ENCODE peak calls at places on chromosomes 16 and 17, in five cellular contexts. E is AG10803, Z is AG04449, W is AG04450, Y is fibroblast of lung. Q is an unnamed sample.

GRCh38 chr17:31579265-31579664 is 187.8 kb downstream of the RAB11FIP4 start:
- DNase-seq in E (no peak), Z (no peak), W (no peak), Y (peak; percentile 49), Q (peak; percentile 67)

GRCh38 chr16:68319185-68319908 is 8.5 kb downstream of the PRMT7 start:
- DNase-seq in E (no peak), Z (no peak), W (no peak), Y (no peak), Q (no peak)

GRCh38 chr17:64296246-64296645 is 33.2 kb upstream of the TEX2 start:
- DNase-seq in E (no peak), Z (no peak), W (no peak), Y (no peak), Q (no peak)

GRCh38 chr17:60601443-60602384 is 1.7 kb downstream of the PPM1D start:
- DNase-seq in E (peak; percentile 70), Z (no peak), W (peak; percentile 56), Y (peak; percentile 91), Q (peak; percentile 80)

GRCh38 chr16:11233727-11234376 is 22.2 kb downstream of the SOCS1 start:
- DNase-seq in E (no peak), Z (no peak), W (no peak), Y (no peak), Q (no peak)

GRCh38 chr17:82592289-82592683 is 56.0 kb downstream of the WDR45B start:
- DNase-seq in E (peak; percentile 9), Z (no peak), W (no peak), Y (peak; percentile 6), Q (no peak)

GRCh38 chr17:55265434-55266021 is 768 bp downstream of the HLF start:
- DNase-seq in E (no peak), Z (no peak), W (no peak), Y (no peak), Q (no peak)

GRCh38 chr16:20409398-20410152 is at the start of gene ACSM5:
- DNase-seq in E (no peak), Z (no peak), W (no peak), Y (no peak), Q (no peak)

GRCh38 chr16:85229869-85230416 is 117.7 kb upstream of the CIBAR2 start:
- DNase-seq in E (no peak), Z (no peak), W (no peak), Y (peak; percentile 34), Q (no peak)

GRCh38 chr16:89122322-89122831 is 28.7 kb downstream of the ACSF3 start:
- DNase-seq in E (no peak), Z (no peak), W (no peak), Y (no peak), Q (no peak)

GRCh38 chr17:28527859-28528258 is 21.7 kb downstream of the FOXN1 start:
- DNase-seq in E (no peak), Z (no peak), W (no peak), Y (no peak), Q (no peak)

GRCh38 chr16:48317614-48318013 is 67.6 kb downstream of the SIAH1 start:
- DNase-seq in E (peak; percentile 74), Z (peak; percentile 24), W (no peak), Y (peak; percentile 52), Q (peak; percentile 71)

GRCh38 chr16:5056347-5056746 is 9.4 kb downstream of the C16orf89 start:
- DNase-seq in E (no peak), Z (no peak), W (no peak), Y (no peak), Q (no peak)

GRCh38 chr17:49229076-49229804 is 1.3 kb downstream of the PHOSPHO1 start:
- DNase-seq in E (no peak), Z (no peak), W (no peak), Y (no peak), Q (no peak)
- H3K4me3 ChIP-seq in E (no peak overlapping the region), Z (no peak overlapping the region), W (no peak overlapping the region), Y (no peak overlapping the region), Q (no peak overlapping the region)

GRCh38 chr17:40329981-40330794 is 21.2 kb downstream of the RARA start:
- DNase-seq in E (no peak), Z (no peak), W (no peak), Y (no peak), Q (no peak)
- H3K4me3 ChIP-seq in E (no peak overlapping the region), Z (no peak overlapping the region), W (no peak overlapping the region), Y (no peak overlapping the region), Q (no peak overlapping the region)

GRCh38 chr17:8506145-8506544 is 70.5 kb downstream of the NDEL1 start:
- DNase-seq in E (no peak), Z (no peak), W (no peak), Y (no peak), Q (no peak)
- H3K4me3 ChIP-seq in E (no peak overlapping the region), Z (no peak overlapping the region), W (no peak overlapping the region), Y (no peak overlapping the region), Q (no peak overlapping the region)

GRCh38 chr17:4394208-4395110 is 28.0 kb upstream of the UBE2G1 start:
- DNase-seq in E (no peak), Z (no peak), W (no peak), Y (no peak), Q (no peak)
- H3K4me3 ChIP-seq in E (no peak overlapping the region), Z (no peak overlapping the region), W (no peak overlapping the region), Y (no peak overlapping the region), Q (no peak overlapping the region)

GRCh38 chr17:81309140-81309858 is 14.2 kb upstream of the SLC38A10 start:
- DNase-seq in E (peak; percentile 73), Z (no peak), W (no peak), Y (peak; percentile 74), Q (peak; percentile 91)
- H3K4me3 ChIP-seq in E (peak overlapping the region; percentile 16), Z (no peak overlapping the region), W (no peak overlapping the region), Y (no peak overlapping the region), Q (peak overlapping the region; percentile 5)

DNA sequence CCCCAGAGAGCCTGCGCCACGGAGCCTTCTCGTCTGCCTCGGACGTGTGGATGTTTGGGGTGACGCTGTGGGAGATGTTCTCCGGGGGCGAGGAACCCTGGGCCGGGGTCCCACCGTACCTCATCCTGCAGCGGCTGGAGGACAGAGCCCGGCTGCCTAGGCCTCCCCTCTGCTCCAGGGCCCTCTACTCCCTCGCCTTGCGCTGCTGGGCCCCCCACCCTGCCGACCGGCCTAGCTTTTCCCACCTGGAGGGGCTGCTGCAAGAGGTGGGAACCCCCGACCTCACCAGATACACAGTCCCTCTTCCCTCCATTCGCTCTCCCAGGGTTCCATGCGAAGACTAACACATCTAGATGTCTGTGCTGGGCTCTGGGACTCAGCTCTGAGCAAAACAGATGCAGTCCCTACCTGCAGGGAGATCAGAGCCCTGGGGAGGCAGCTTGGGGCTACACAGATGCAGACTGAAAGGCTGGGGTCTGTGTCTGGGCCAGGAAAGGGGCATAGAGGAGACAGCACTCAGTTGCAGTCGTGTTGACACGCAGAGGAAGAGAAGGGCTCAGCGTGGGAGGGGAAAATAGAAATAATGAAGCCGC is 3.7 kb downstream of the TNK1 start:
- DNase-seq in E (no peak), Z (no peak), W (no peak), Y (no peak), Q (no peak)
- H3K4me3 ChIP-seq in E (no peak overlapping the region), Z (peak overlapping the region; percentile 52), W (peak overlapping the region; percentile 52), Y (no peak overlapping the region), Q (peak overlapping the region; percentile 18)

GRCh38 chr17:17468217-17469010 is 8.4 kb upstream of the MED9 start:
- DNase-seq in E (no peak), Z (no peak), W (no peak), Y (no peak), Q (no peak)

GRCh38 chr17:17472333-17472920 is 4.4 kb upstream of the MED9 start:
- DNase-seq in E (no peak), Z (no peak), W (no peak), Y (no peak), Q (no peak)

GRCh38 chr17:17467720-17468119 is 9.1 kb upstream of the MED9 start:
- DNase-seq in E (peak; percentile 11), Z (no peak), W (no peak), Y (no peak), Q (no peak)

GRCh38 chr17:17469358-17469757 is 7.4 kb upstream of the MED9 start:
- DNase-seq in E (no peak), Z (no peak), W (no peak), Y (no peak), Q (no peak)

GRCh38 chr17:17469996-17470395 is 6.8 kb upstream of the MED9 start:
- DNase-seq in E (no peak), Z (no peak), W (no peak), Y (no peak), Q (no peak)
- H3K4me3 ChIP-seq in E (no peak overlapping the region), Z (no peak overlapping the region), W (no peak overlapping the region), Y (no peak overlapping the region), Q (no peak overlapping the region)

GRCh38 chr17:13599168-13599577 is 2.6 kb downstream of the HS3ST3A1 start:
- DNase-seq in E (no peak), Z (no peak), W (no peak), Y (peak; percentile 49), Q (no peak)
- H3K4me3 ChIP-seq in E (peak overlapping the region; percentile 87), Z (peak overlapping the region; percentile 81), W (peak overlapping the region; percentile 87), Y (peak overlapping the region; percentile 70), Q (peak overlapping the region; percentile 76)

DNA sequence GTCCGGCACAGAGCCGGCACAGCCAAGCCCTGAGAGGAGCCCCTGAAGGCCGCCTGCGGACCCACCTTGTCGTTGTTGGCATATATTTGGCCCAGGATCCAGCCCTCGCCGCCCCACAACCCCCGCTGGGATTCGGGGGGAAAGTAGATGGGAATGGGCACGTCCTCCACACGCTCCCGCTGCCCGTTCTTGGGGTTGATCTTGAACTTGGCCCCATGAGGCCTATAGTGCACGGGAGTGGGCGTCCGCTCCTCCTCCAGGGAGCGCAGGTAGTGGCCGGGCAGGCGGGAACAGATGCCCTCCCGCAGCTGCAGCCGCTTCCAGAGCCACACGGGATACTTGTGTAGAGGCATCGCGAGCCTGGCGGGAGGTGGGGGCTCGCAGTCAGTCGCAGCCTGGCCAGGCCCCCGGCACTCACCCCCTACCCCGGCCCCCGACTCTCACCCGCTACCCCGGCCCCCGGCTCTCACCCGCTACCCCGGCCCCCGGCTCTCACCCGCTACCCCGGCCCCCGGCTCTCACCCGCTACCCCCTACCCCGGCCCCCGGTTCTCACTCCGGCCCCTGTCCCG is 387 bp downstream of the MRPL28 start:
- DNase-seq in E (no peak), Z (no peak), W (no peak), Y (no peak), Q (no peak)
- H3K4me3 ChIP-seq in E (peak overlapping the region; percentile 45), Z (peak overlapping the region; percentile 52), W (peak overlapping the region; percentile 51), Y (peak overlapping the region; percentile 38), Q (no peak overlapping the region)

Q was measured in SJSA1.